ENCODE peak calls at places on chromosomes 16 and 17, in six cellular contexts. One of them, this sample, is unnamed.

GRCh38 chr16:52171481-52171880 is 375.5 kb downstream of the TOX3 start:
- DNase-seq in right atrium auricular region: no peak
- DNase-seq in lower lobe of right lung: no peak
- DNase-seq in A549: no peak
- DNase-seq in left ventricle myocardium inferior: no peak
- DNase-seq in upper lobe of right lung: no peak
- DNase-seq in this sample: no peak

GRCh38 chr16:84267380-84267779 is 27.3 kb upstream of the WFDC1 start:
- DNase-seq in right atrium auricular region: no peak
- DNase-seq in lower lobe of right lung: no peak
- DNase-seq in A549: no peak
- DNase-seq in left ventricle myocardium inferior: no peak
- DNase-seq in upper lobe of right lung: no peak
- DNase-seq in this sample: no peak

GRCh38 chr17:6761817-6762216 is 6.0 kb downstream of the XAF1 start:
- DNase-seq in right atrium auricular region: no peak
- DNase-seq in lower lobe of right lung: no peak
- DNase-seq in A549: no peak
- DNase-seq in left ventricle myocardium inferior: no peak
- DNase-seq in upper lobe of right lung: no peak
- DNase-seq in this sample: no peak

GRCh38 chr17:10460062-10460461 is 9.3 kb downstream of the MYH4 start:
- DNase-seq in right atrium auricular region: no peak
- DNase-seq in lower lobe of right lung: no peak
- DNase-seq in A549: no peak
- DNase-seq in left ventricle myocardium inferior: no peak
- DNase-seq in upper lobe of right lung: no peak
- DNase-seq in this sample: no peak

GRCh38 chr16:11253995-11254912 is 1.8 kb downstream of the SOCS1 start:
- DNase-seq in right atrium auricular region: no peak
- DNase-seq in lower lobe of right lung: no peak
- DNase-seq in A549: no peak
- DNase-seq in left ventricle myocardium inferior: no peak
- DNase-seq in upper lobe of right lung: no peak
- DNase-seq in this sample: no peak

GRCh38 chr16:70804153-70804728 is 3.3 kb upstream of the VAC14 start:
- DNase-seq in right atrium auricular region: no peak
- DNase-seq in lower lobe of right lung: no peak
- DNase-seq in A549: peak; percentile 37
- DNase-seq in left ventricle myocardium inferior: no peak
- DNase-seq in upper lobe of right lung: no peak
- DNase-seq in this sample: no peak

GRCh38 chr17:65797809-65798208 is 236.4 kb upstream of the AXIN2 start:
- DNase-seq in right atrium auricular region: no peak
- DNase-seq in lower lobe of right lung: no peak
- DNase-seq in A549: peak; percentile 26
- DNase-seq in left ventricle myocardium inferior: no peak
- DNase-seq in upper lobe of right lung: no peak
- DNase-seq in this sample: no peak

GRCh38 chr17:78374631-78375274 is 3.7 kb upstream of the PGS1 start:
- DNase-seq in right atrium auricular region: no peak
- DNase-seq in lower lobe of right lung: no peak
- DNase-seq in A549: no peak
- DNase-seq in left ventricle myocardium inferior: no peak
- DNase-seq in upper lobe of right lung: no peak
- DNase-seq in this sample: no peak

GRCh38 chr16:73048292-73049050 is 543 bp upstream of the ZFHX3 start:
- DNase-seq in right atrium auricular region: no peak
- DNase-seq in lower lobe of right lung: peak; percentile 83
- DNase-seq in A549: peak; percentile 69
- DNase-seq in left ventricle myocardium inferior: peak; percentile 78
- DNase-seq in upper lobe of right lung: peak; percentile 88
- DNase-seq in this sample: peak; percentile 70

GRCh38 chr17:14918540-14918939 is 346.6 kb downstream of the PMP22 start:
- DNase-seq in right atrium auricular region: no peak
- DNase-seq in lower lobe of right lung: no peak
- DNase-seq in A549: peak; percentile 8
- DNase-seq in left ventricle myocardium inferior: no peak
- DNase-seq in upper lobe of right lung: no peak
- DNase-seq in this sample: no peak

GRCh38 chr17:57035971-57036481 is 49.0 kb upstream of the AKAP1 start:
- DNase-seq in right atrium auricular region: no peak
- DNase-seq in lower lobe of right lung: no peak
- DNase-seq in A549: no peak
- DNase-seq in left ventricle myocardium inferior: no peak
- DNase-seq in upper lobe of right lung: no peak
- DNase-seq in this sample: no peak

GRCh38 chr17:78299052-78299451 is 60.8 kb downstream of the SOCS3 start:
- DNase-seq in right atrium auricular region: no peak
- DNase-seq in lower lobe of right lung: no peak
- DNase-seq in A549: no peak
- DNase-seq in left ventricle myocardium inferior: no peak
- DNase-seq in upper lobe of right lung: no peak
- DNase-seq in this sample: no peak

GRCh38 chr17:27609606-27610303 is 21.2 kb upstream of the LGALS9 start:
- DNase-seq in right atrium auricular region: no peak
- DNase-seq in lower lobe of right lung: no peak
- DNase-seq in A549: peak; percentile 53
- DNase-seq in left ventricle myocardium inferior: no peak
- DNase-seq in upper lobe of right lung: no peak
- DNase-seq in this sample: no peak

GRCh38 chr16:48487287-48487686 is 102.1 kb upstream of the SIAH1 start:
- DNase-seq in right atrium auricular region: no peak
- DNase-seq in lower lobe of right lung: no peak
- DNase-seq in A549: no peak
- DNase-seq in left ventricle myocardium inferior: no peak
- DNase-seq in upper lobe of right lung: no peak
- DNase-seq in this sample: no peak

GRCh38 chr16:73196670-73197069 is 148.7 kb upstream of the ZFHX3 start:
- DNase-seq in right atrium auricular region: peak; percentile 82
- DNase-seq in lower lobe of right lung: peak; percentile 73
- DNase-seq in A549: peak; percentile 81
- DNase-seq in left ventricle myocardium inferior: peak; percentile 61
- DNase-seq in upper lobe of right lung: peak; percentile 71
- DNase-seq in this sample: peak; percentile 51

DNA sequence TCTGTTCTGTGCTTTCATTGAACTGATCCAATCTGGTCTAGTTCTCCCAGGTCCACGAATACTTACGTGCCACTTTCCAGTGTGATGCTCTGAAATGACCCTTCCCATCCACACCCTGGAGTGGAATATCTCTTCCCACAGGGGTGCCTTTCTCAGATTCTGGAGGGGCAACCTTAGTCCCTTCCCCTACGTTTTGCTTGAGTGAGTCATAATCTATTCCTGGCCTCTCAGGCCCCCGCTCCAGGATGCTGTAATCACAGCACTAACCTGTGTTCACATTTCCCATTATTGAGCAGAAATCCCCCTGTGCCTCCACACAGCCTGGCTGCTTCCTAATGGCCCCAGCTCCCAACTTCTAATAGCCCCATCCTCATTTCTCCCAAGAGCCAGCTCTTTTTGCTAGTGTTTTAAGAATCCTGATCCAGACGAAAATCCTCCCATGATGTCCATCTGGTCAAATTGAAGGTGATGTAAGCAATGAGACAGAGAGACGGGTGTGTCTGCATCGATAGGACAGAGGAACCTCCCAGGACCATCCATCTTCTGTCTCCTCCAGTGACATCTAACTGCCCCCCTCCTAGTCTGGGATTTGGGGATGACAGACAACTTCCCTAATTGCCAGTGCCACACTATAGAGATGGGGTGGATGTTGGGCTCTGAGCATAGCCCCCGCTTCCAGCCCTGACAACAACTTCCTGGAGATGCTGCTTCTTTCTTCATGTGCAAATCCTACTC is 164.0 kb upstream of the MAF start:
- DNase-seq in right atrium auricular region: no peak
- DNase-seq in lower lobe of right lung: no peak
- DNase-seq in A549: no peak
- DNase-seq in left ventricle myocardium inferior: no peak
- DNase-seq in upper lobe of right lung: no peak
- DNase-seq in this sample: no peak
- TF ChIP-seq CTCF in right atrium auricular region: no peak
- TF ChIP-seq CTCF in lower lobe of right lung: no peak
- TF ChIP-seq CTCF in A549: no peak
- TF ChIP-seq CTCF in left ventricle myocardium inferior: no peak
- TF ChIP-seq CTCF in upper lobe of right lung: no peak
- TF ChIP-seq CTCF in this sample: no peak

GRCh38 chr17:74971069-74971841 is 1.3 kb downstream of the HID1 start:
- DNase-seq in right atrium auricular region: no peak
- DNase-seq in lower lobe of right lung: no peak
- DNase-seq in A549: no peak
- DNase-seq in left ventricle myocardium inferior: no peak
- DNase-seq in upper lobe of right lung: no peak
- DNase-seq in this sample: no peak
- H3K4me3 ChIP-seq in right atrium auricular region: peak overlapping the region; percentile 61
- H3K4me3 ChIP-seq in lower lobe of right lung: peak overlapping the region; percentile 74
- H3K4me3 ChIP-seq in A549: peak overlapping the region; percentile 71
- H3K4me3 ChIP-seq in left ventricle myocardium inferior: peak overlapping the region; percentile 86
- H3K4me3 ChIP-seq in upper lobe of right lung: peak overlapping the region; percentile 65
- H3K4me3 ChIP-seq in this sample: peak overlapping the region; percentile 60

DNA sequence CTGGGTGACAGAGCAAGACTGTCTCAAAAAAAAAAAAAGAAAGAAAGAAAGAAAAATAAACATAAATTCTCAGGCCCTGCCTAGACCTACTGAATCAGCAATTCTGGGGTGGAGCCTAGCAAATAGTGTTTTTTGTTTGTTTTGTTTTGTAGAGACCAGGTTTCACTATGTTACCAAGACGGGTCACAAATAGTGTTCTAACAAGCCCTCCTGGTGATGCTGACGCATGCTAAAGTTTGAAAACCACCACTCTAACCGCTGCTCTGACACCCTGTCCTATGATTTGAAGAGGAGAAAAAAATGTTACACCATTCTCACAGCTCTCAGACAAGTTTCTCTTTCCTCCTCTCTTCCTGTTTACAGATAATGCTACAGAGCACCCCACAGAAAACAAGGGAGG is 1.5 kb downstream of the MRPL10 start:
- DNase-seq in right atrium auricular region: no peak
- DNase-seq in lower lobe of right lung: no peak
- DNase-seq in A549: no peak
- DNase-seq in left ventricle myocardium inferior: no peak
- DNase-seq in upper lobe of right lung: no peak
- DNase-seq in this sample: no peak
- H3K27ac ChIP-seq in right atrium auricular region: no peak overlapping the region
- H3K27ac ChIP-seq in lower lobe of right lung: no peak overlapping the region
- H3K27ac ChIP-seq in A549: no peak overlapping the region
- H3K27ac ChIP-seq in left ventricle myocardium inferior: no peak overlapping the region
- H3K27ac ChIP-seq in upper lobe of right lung: peak overlapping the region; percentile 37
- H3K27ac ChIP-seq in this sample: no peak overlapping the region

GRCh38 chr17:4733073-4733531 is 1.9 kb downstream of the MED11 start:
- DNase-seq in right atrium auricular region: no peak
- DNase-seq in lower lobe of right lung: peak; percentile 77
- DNase-seq in A549: no peak
- DNase-seq in left ventricle myocardium inferior: no peak
- DNase-seq in upper lobe of right lung: no peak
- DNase-seq in this sample: no peak
- TF ChIP-seq CTCF in right atrium auricular region: no peak
- TF ChIP-seq CTCF in lower lobe of right lung: peak; percentile 39
- TF ChIP-seq CTCF in A549: no peak
- TF ChIP-seq CTCF in left ventricle myocardium inferior: peak; percentile 19
- TF ChIP-seq CTCF in upper lobe of right lung: peak; percentile 37
- TF ChIP-seq CTCF in this sample: no peak

DNA sequence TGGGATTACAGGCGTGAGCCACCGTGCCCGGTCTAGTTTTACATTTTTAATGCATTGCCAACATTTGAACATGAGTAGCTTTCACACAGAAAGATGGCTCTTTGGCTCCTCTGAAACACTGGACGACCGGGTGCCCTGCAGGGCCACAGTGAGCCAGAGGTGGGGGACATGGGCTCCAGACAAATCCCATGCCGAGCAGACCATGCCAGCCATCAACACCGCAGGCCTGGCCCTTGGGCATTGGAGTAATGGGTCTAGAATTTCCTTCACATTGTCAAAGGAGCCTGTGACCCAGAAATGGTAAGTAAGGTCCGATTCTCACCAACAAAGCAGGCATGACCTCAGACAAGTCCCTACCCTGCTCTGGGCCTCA is 21.4 kb upstream of the MPRIP start:
- DNase-seq in right atrium auricular region: no peak
- DNase-seq in lower lobe of right lung: peak; percentile 38
- DNase-seq in A549: no peak
- DNase-seq in left ventricle myocardium inferior: no peak
- DNase-seq in upper lobe of right lung: peak; percentile 49
- DNase-seq in this sample: no peak
- H3K4me3 ChIP-seq in right atrium auricular region: peak overlapping the region; percentile 0
- H3K4me3 ChIP-seq in lower lobe of right lung: no peak overlapping the region
- H3K4me3 ChIP-seq in A549: no peak overlapping the region
- H3K4me3 ChIP-seq in left ventricle myocardium inferior: peak overlapping the region; percentile 25
- H3K4me3 ChIP-seq in upper lobe of right lung: no peak overlapping the region
- H3K4me3 ChIP-seq in this sample: no peak overlapping the region